ENCODE peak calls at places on chromosome 16, in nine cellular contexts. G is adipocyte; I is RCC 7860; W is breast epithelium; J is stimulated activated CD8-positive, alpha-beta memory T cell treated with anti-CD3 and anti-CD28 coated beads, Interleukin-12 subunit alpha, Interleukin-12 subunit beta, amount 100 ng/mL, for 4 hours; F is EH; K is lower leg skin; T is non-pigmented ciliary epithelial cell; Y is amniotic stem cell. M is an unnamed sample.
A peak's percentile ranks its signal among the peaks of the same experiment; 100 is the strongest.

GRCh38 chr16:6335072-6335471 is 997.6 kb upstream of the RBFOX1 start:
- DNase-seq in Y (no peak), K (no peak), T (no peak), G (peak; percentile 1), F (no peak), I (no peak), J (no peak), W (no peak), M (no peak)

GRCh38 chr16:2935418-2935817 is 23.7 kb downstream of the FLYWCH1 start:
- DNase-seq in K (no peak), Y (no peak), T (no peak), J (no peak), G (no peak), W (no peak), F (no peak), I (no peak), M (no peak)

GRCh38 chr16:60100371-60100770 is 1366.3 kb upstream of the GOT2 start:
- DNase-seq in T (no peak), W (no peak), G (no peak), F (no peak), K (no peak), I (no peak), Y (no peak), J (no peak), M (no peak)

GRCh38 chr16:7367309-7367708 is 34.7 kb downstream of the RBFOX1 start:
- DNase-seq in K (no peak), F (no peak), Y (no peak), W (no peak), G (no peak), J (no peak), T (no peak), I (no peak), M (no peak)

GRCh38 chr16:47713225-47713595 is 252.1 kb downstream of the PHKB start:
- DNase-seq in Y (no peak), K (no peak), T (peak; percentile 87), J (no peak), W (no peak), I (peak; percentile 92), F (peak; percentile 80), G (peak; percentile 27), M (no peak)

GRCh38 chr16:30996324-30996999 is 11.5 kb downstream of the HSD3B7 start:
- DNase-seq in K (no peak), F (peak; percentile 29), W (no peak), T (no peak), J (no peak), I (peak; percentile 61), G (no peak), Y (no peak), M (no peak)

GRCh38 chr16:29852654-29853053 is 10.4 kb downstream of the CDIPT start:
- DNase-seq in I (no peak), K (peak; percentile 40), J (no peak), T (no peak), G (no peak), F (peak; percentile 81), Y (no peak), W (no peak), M (no peak)

GRCh38 chr16:89096768-89097527 is 3.3 kb downstream of the ACSF3 start:
- DNase-seq in Y (no peak), F (no peak), W (no peak), G (no peak), K (no peak), I (no peak), J (peak; percentile 68), T (no peak), M (no peak)

GRCh38 chr16:54746596-54746995 is 184.1 kb upstream of the IRX5 start:
- DNase-seq in T (no peak), J (no peak), I (no peak), Y (no peak), K (no peak), F (no peak), G (no peak), W (no peak), M (no peak)

GRCh38 chr16:65122974-65123845 is 1.3 kb upstream of the CDH11 start:
- DNase-seq in G (peak; percentile 88), F (peak; percentile 83), T (no peak), Y (no peak), W (peak; percentile 56), I (no peak), K (peak; percentile 52), J (no peak), M (peak; percentile 18)

GRCh38 chr16:31421587-31421986 is 6.6 kb downstream of the COX6A2 start:
- DNase-seq in K (no peak), G (no peak), Y (no peak), F (no peak), T (no peak), I (no peak), W (no peak), J (peak; percentile 51), M (peak; percentile 23)

GRCh38 chr16:69833357-69833781 is 71.2 kb downstream of the WWP2 start:
- DNase-seq in I (no peak), F (peak; percentile 49), J (no peak), K (no peak), Y (no peak), W (no peak), T (no peak), G (peak; percentile 70), M (no peak)

GRCh38 chr16:4115209-4115940 is 867 bp downstream of the ADCY9 start:
- DNase-seq in T (no peak), G (peak; percentile 86), I (no peak), K (peak; percentile 24), Y (peak; percentile 62), W (no peak), J (peak; percentile 36), F (peak; percentile 74), M (peak; percentile 53)

GRCh38 chr16:86809458-86809955 is 231.2 kb downstream of the FOXL1 start:
- DNase-seq in I (peak; percentile 98), F (peak; percentile 98), W (no peak), G (peak; percentile 39), K (no peak), J (no peak), Y (peak; percentile 66), T (peak; percentile 83), M (no peak)

GRCh38 chr16:79639576-79640311 is 39.2 kb upstream of the MAF start:
- DNase-seq in J (no peak), G (no peak), W (no peak), Y (no peak), K (peak; percentile 54), T (no peak), F (no peak), I (peak; percentile 14), M (no peak)

GRCh38 chr16:85390511-85391174 is 222.5 kb upstream of the GSE1 start:
- DNase-seq in F (peak; percentile 93), J (no peak), T (no peak), G (no peak), W (peak; percentile 68), I (peak; percentile 86), Y (no peak), K (peak; percentile 83), M (peak; percentile 79)